ENCODE peak calls at places on chromosomes 1 and 21, in nine cellular contexts. I, O, P, Y, M, U, H, L and W are unnamed samples.
A peak's percentile ranks its signal among the peaks of the same experiment; 100 is the strongest.

GRCh38 chr21:43994646-43995045 is 17.5 kb upstream of the TRAPPC10 start:
- DNase-seq in Y (no peak), P (no peak), L (no peak), I (no peak), O (no peak), U (no peak), M (no peak), H (no peak), W (no peak)

GRCh38 chr21:36155603-36156338 is 853 bp upstream of the DOP1B start:
- DNase-seq in Y (no peak), H (peak; percentile 71), L (no peak), I (no peak), M (peak; percentile 42), U (peak; percentile 32), P (no peak), O (no peak), W (no peak)

GRCh38 chr1:90716552-90717355 is at the start of gene BARHL2:
- DNase-seq in Y (no peak), L (peak; percentile 83), M (no peak), P (no peak), H (no peak), U (no peak), I (no peak), O (no peak), W (no peak)

GRCh38 chr1:153403421-153404085 is 12.7 kb upstream of the S100A8 start:
- DNase-seq in M (no peak), O (no peak), I (no peak), L (no peak), H (no peak), P (no peak), U (no peak), Y (no peak), W (no peak)

GRCh38 chr1:28123461-28123961 is 35.1 kb upstream of the EYA3 start:
- DNase-seq in L (no peak), M (no peak), O (no peak), Y (no peak), P (no peak), I (peak; percentile 86), H (no peak), U (no peak), W (peak; percentile 40)

GRCh38 chr1:118659646-118660045 is 328.5 kb downstream of the TBX15 start:
- DNase-seq in H (no peak), I (no peak), O (no peak), Y (no peak), U (no peak), P (no peak), L (no peak), M (no peak), W (no peak)

GRCh38 chr1:144551107-144551542 is 41.6 kb upstream of the PPIAL4F start:
- DNase-seq in H (no peak), I (no peak), L (no peak), O (peak; percentile 39), U (no peak), M (no peak), P (no peak), Y (no peak), W (no peak)

GRCh38 chr1:4150262-4150661 is 250.2 kb upstream of the C1orf174 start:
- DNase-seq in Y (no peak), P (no peak), O (no peak), L (no peak), U (no peak), I (no peak), H (no peak), M (no peak), W (no peak)

GRCh38 chr1:156816561-156817328 is at the start of gene SH2D2A:
- DNase-seq in U (no peak), L (no peak), H (no peak), O (peak; percentile 88), M (peak; percentile 49), I (peak; percentile 41), Y (no peak), P (peak; percentile 72), W (peak; percentile 42)

GRCh38 chr21:42291003-42291750 is 24.0 kb downstream of the TFF3 start:
- DNase-seq in H (no peak), P (no peak), Y (no peak), L (peak; percentile 82), I (no peak), O (no peak), U (no peak), M (no peak), W (no peak)

GRCh38 chr21:42294273-42294880 is 20.8 kb downstream of the TFF3 start:
- DNase-seq in H (no peak), U (no peak), P (no peak), Y (no peak), O (no peak), M (no peak), L (no peak), I (no peak), W (no peak)

GRCh38 chr21:42291751-42292562 is 23.3 kb downstream of the TFF3 start:
- DNase-seq in M (no peak), L (no peak), H (no peak), Y (no peak), O (no peak), U (no peak), P (no peak), I (no peak), W (no peak)

GRCh38 chr21:42295845-42296244 is 19.4 kb downstream of the TFF3 start:
- DNase-seq in L (no peak), H (no peak), U (no peak), P (no peak), O (no peak), Y (no peak), I (no peak), M (no peak), W (no peak)

GRCh38 chr21:42293649-42294272 is 21.4 kb downstream of the TFF3 start:
- DNase-seq in Y (no peak), I (no peak), P (no peak), M (no peak), O (no peak), L (no peak), U (no peak), H (no peak), W (no peak)
- TF ChIP-seq POLR2A in Y (no peak), I (no peak), P (no peak), M (no peak), O (no peak), L (no peak), U (no peak), H (no peak), W (no peak)

GRCh38 chr1:211493865-211494653 is 2.1 kb upstream of the RD3 start:
- DNase-seq in I (no peak), L (no peak), H (no peak), O (no peak), U (no peak), P (no peak), Y (no peak), M (no peak), W (no peak)

GRCh38 chr1:211497489-211498045 is 5.6 kb upstream of the RD3 start:
- DNase-seq in L (no peak), O (no peak), U (no peak), Y (no peak), I (no peak), H (no peak), P (no peak), M (no peak), W (no peak)

GRCh38 chr1:211493133-211493864 is 1.3 kb upstream of the RD3 start:
- DNase-seq in M (no peak), H (no peak), U (no peak), Y (no peak), O (no peak), I (no peak), P (no peak), L (no peak), W (no peak)

GRCh38 chr1:211492511-211493132 is 660 bp upstream of the RD3 start:
- DNase-seq in M (no peak), U (no peak), O (no peak), L (no peak), P (no peak), I (no peak), H (no peak), Y (no peak), W (no peak)

DNA sequence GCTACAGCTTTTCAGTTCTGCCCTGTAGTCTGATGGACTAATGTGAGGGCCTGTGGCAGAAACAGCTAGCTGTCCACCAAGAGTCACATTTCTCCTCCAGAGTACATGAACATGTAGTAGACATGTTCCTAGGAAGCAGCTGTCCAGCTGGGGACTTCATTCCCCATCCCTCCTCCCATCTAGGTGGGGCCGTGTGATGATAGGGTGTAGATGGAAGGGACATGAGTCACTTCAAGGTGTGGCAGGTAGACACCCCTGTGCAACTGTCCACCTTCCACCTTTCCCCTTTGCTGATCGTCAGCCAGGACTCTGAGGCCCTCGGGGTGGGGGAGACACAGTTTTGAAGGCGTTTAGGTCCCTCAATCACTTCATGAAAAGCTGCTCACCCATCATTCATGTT is 3.6 kb upstream of the RD3 start:
- DNase-seq in O (no peak), L (no peak), U (no peak), H (no peak), M (no peak), I (no peak), Y (no peak), P (no peak), W (no peak)
- H3K27ac ChIP-seq in O (no peak overlapping the region), L (no peak overlapping the region), U (no peak overlapping the region), H (no peak overlapping the region), M (no peak overlapping the region), I (no peak overlapping the region), Y (no peak overlapping the region), P (no peak overlapping the region), W (no peak overlapping the region)

DNA sequence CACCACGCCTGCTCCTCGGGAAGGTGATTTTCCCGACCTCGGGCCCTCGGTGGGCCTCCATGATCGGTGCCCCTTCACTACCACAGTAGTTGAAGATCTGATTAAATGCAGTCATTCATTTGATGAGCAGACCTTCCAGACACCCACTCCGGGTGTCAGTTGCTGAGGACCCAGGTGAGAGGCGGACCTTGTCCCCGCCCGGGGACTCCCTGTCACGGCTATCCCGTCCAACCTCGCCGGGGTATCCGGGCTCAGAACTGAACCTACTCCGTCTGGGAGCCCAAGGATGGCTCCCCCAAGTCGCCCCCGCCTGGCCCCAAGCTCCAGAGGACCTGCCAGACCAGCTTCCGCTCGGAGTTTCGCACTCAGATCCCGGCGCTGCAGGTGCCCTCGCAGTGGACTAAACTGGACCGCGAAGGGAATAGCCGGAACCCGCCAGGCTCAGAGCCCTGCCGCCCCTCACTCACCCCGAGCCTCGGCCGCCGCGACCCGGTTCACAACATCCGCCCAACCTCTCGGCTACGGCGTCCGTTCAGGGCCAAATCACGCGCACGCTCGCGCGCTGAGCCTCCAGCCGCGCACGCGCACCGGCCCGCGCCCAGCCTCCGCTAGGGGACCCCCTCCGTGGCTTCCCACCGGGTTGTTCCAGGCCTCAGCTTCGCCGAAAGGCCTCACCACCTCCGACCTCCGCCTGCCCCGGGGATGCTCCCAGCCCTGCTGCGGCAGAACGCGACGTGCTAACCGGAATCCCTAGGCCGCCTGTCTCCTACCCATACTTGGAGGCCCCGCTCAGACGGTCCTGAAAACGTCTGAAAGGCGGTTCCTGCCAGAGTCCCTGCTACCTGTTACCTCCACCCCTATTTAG is 22.3 kb downstream of the RNU1-3 start:
- DNase-seq in I (peak; percentile 92), Y (peak; percentile 92), P (peak; percentile 100), M (peak; percentile 99), O (peak; percentile 99), U (peak; percentile 98), H (peak; percentile 95), L (peak; percentile 100), W (peak; percentile 96)
- TF ChIP-seq POLR2A in I (peak; percentile 69), Y (no peak), P (peak; percentile 84), M (no peak), O (peak; percentile 39), U (no peak), H (peak; percentile 56), L (peak; percentile 41), W (no peak)

DNA sequence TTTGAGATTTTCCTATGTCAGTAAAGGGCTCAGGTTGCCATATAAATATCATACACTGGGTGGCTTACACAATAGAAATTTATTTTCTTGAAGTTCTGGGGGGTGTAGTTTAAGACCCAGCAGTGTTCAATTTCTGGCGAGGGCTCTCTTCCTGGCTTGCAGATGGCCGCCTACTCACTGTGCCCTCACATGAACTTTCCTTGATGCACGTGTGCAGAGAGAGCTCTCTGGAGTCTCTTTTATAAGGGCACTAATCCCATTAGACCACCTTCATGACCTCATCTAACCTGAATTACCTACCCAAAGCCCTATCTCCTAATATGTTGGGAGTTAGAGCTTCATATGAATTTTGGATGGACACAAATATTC is 21.1 kb downstream of the TMEM51 start:
- DNase-seq in U (no peak), Y (no peak), P (no peak), O (no peak), I (no peak), L (no peak), H (no peak), M (no peak), W (no peak)
- H3K27ac ChIP-seq in U (no peak overlapping the region), Y (no peak overlapping the region), P (no peak overlapping the region), O (peak overlapping the region; percentile 44), I (no peak overlapping the region), L (no peak overlapping the region), H (no peak overlapping the region), M (no peak overlapping the region), W (no peak overlapping the region)